ENCODE peak calls at places on chromosome 13, in four cellular contexts. A is cardiac muscle cell, Z is ascending aorta, G is neural progenitor cell. I is an unnamed sample. For H3K4me1, the result is how much of the 10 kb centered on the place peaks cover.

GRCh38 chr13:73599232-73600128 is 534.7 kb downstream of the KLF12 start:
- DNase-seq in Z (no peak), G (no peak), A (no peak), I (no peak)

GRCh38 chr13:31625115-31625514 is 114.2 kb upstream of the RXFP2 start:
- DNase-seq in Z (no peak), G (no peak), A (no peak), I (no peak)

GRCh38 chr13:54637377-54637776 is 1608.8 kb downstream of the OLFM4 start:
- DNase-seq in G (peak), Z (no peak), A (peak), I (no peak)

GRCh38 chr13:109145631-109146030 is 516.2 kb downstream of the MYO16 start:
- DNase-seq in Z (no peak), A (peak), G (peak), I (no peak)

GRCh38 chr13:87680298-87680697 is 9.1 kb downstream of the SLITRK5 start:
- DNase-seq in Z (no peak), G (no peak), A (no peak), I (no peak)

GRCh38 chr13:91241249-91241648 is 106.2 kb upstream of the MIR17HG start:
- DNase-seq in A (no peak), Z (no peak), G (no peak), I (no peak)

GRCh38 chr13:40064723-40065122 is 409.3 kb downstream of the COG6 start:
- DNase-seq in G (no peak), Z (peak), A (no peak), I (peak)

GRCh38 chr13:107210216-107211010 is 642.5 kb upstream of the ARGLU1 start:
- DNase-seq in A (no peak), Z (no peak), G (no peak), I (no peak)

GRCh38 chr13:19156013-19156825 is 25.4 kb downstream of the TUBA3C start:
- DNase-seq in Z (no peak), G (no peak), A (no peak), I (no peak)

GRCh38 chr13:21625366-21625765 is 21.4 kb upstream of the MICU2 start:
- DNase-seq in Z (no peak), A (no peak), G (no peak), I (no peak)

GRCh38 chr13:113410472-113411201 is 42.7 kb downstream of the ADPRHL1 start:
- DNase-seq in A (no peak), G (no peak), Z (peak), I (no peak)

GRCh38 chr13:113746143-113746525 is 12.9 kb upstream of the TMEM255B start:
- DNase-seq in Z (no peak), G (no peak), A (peak), I (no peak)

GRCh38 chr13:74047925-74048324 is 86.3 kb downstream of the KLF12 start:
- DNase-seq in Z (no peak), G (peak), A (peak), I (no peak)

GRCh38 chr13:39956036-39956435 is 300.6 kb downstream of the COG6 start:
- DNase-seq in A (no peak), G (no peak), Z (no peak), I (no peak)

GRCh38 chr13:113319371-113319770 is 22.3 kb downstream of the LAMP1 start:
- DNase-seq in Z (no peak), A (no peak), G (no peak), I (no peak)

GRCh38 chr13:97944396-97945029 is 9.0 kb upstream of the IPO5 start:
- DNase-seq in A (no peak), G (no peak), Z (no peak), I (no peak)

GRCh38 chr13:49821216-49821820 is 28.8 kb upstream of the KPNA3 start:
- DNase-seq in Z (no peak), G (no peak), A (no peak), I (no peak)

GRCh38 chr13:97000295-97000925 is 6.1 kb upstream of the OXGR1 start:
- DNase-seq in G (no peak), A (no peak), Z (no peak), I (no peak)

GRCh38 chr13:67296511-67296910 is 66.4 kb upstream of the PCDH9 start:
- DNase-seq in A (no peak), Z (no peak), G (no peak), I (no peak)

GRCh38 chr13:33281951-33282595 is 3.5 kb downstream of the STARD13 start:
- DNase-seq in Z (no peak), G (no peak), A (no peak), I (peak)

GRCh38 chr13:20815469-20815868 is 41.7 kb upstream of the EEF1AKMT1 start:
- DNase-seq in Z (no peak), A (no peak), G (no peak), I (no peak)

GRCh38 chr13:43303040-43303729 is 279.8 kb downstream of the DNAJC15 start:
- DNase-seq in A (peak), G (peak), Z (no peak), I (no peak)

GRCh38 chr13:92963029-92963428 is 263.6 kb upstream of the GPC6 start:
- DNase-seq in A (no peak), Z (no peak), G (no peak), I (no peak)

GRCh38 chr13:27808866-27809546 is 16.7 kb downstream of the GSX1 start:
- DNase-seq in A (no peak), Z (no peak), G (no peak), I (peak)

GRCh38 chr13:46382224-46382623 is 4.8 kb downstream of the RUBCNL start:
- DNase-seq in G (no peak), Z (no peak), A (no peak), I (no peak)

GRCh38 chr13:102659168-102659713 is 35.6 kb downstream of the METTL21C start:
- DNase-seq in G (no peak), Z (no peak), A (no peak), I (no peak)

GRCh38 chr13:40236566-40237168 is 429.8 kb downstream of the FOXO1 start:
- DNase-seq in A (no peak), G (no peak), Z (peak), I (no peak)

GRCh38 chr13:75739244-75739868 is 103.2 kb downstream of the LMO7 start:
- DNase-seq in Z (no peak), G (no peak), A (no peak), I (no peak)

GRCh38 chr13:21402586-21403307 is 56.4 kb downstream of the ZDHHC20 start:
- DNase-seq in G (no peak), Z (no peak), A (no peak), I (no peak)

GRCh38 chr13:113808058-113808834 is 49.2 kb downstream of the TMEM255B start:
- DNase-seq in Z (no peak), A (no peak), G (no peak), I (no peak)

GRCh38 chr13:111938743-111939142 is 128.2 kb upstream of the SOX1 start:
- DNase-seq in Z (no peak), A (no peak), G (no peak), I (no peak)

GRCh38 chr13:81488021-81488420 is 1147.1 kb upstream of the SPRY2 start:
- DNase-seq in Z (no peak), A (no peak), G (no peak), I (no peak)

GRCh38 chr13:43159007-43159406 is 135.6 kb downstream of the DNAJC15 start:
- DNase-seq in Z (no peak), A (no peak), G (no peak), I (no peak)

GRCh38 chr13:31895687-31896086 is 135.9 kb upstream of the FRY start:
- DNase-seq in Z (no peak), G (no peak), A (no peak), I (no peak)

GRCh38 chr13:74274946-74275345 is 140.7 kb upstream of the KLF12 start:
- DNase-seq in G (no peak), Z (no peak), A (no peak), I (no peak)

GRCh38 chr13:46778095-46778494 is 18.9 kb downstream of the ESD start:
- DNase-seq in Z (no peak), G (no peak), A (no peak), I (no peak)

GRCh38 chr13:111387945-111388600 is 67.6 kb downstream of the TEX29 start:
- DNase-seq in G (no peak), A (no peak), Z (no peak), I (no peak)

GRCh38 chr13:44329909-44330545 is 43.6 kb upstream of the SERP2 start:
- DNase-seq in A (no peak), G (no peak), Z (no peak), I (no peak)

GRCh38 chr13:44334751-44335150 is 38.9 kb upstream of the SERP2 start:
- DNase-seq in G (peak), A (peak), Z (no peak), I (no peak)

GRCh38 chr13:44333950-44334675 is 39.5 kb upstream of the SERP2 start:
- DNase-seq in G (no peak), A (no peak), Z (no peak), I (no peak)

GRCh38 chr13:44331912-44332840 is 41.4 kb upstream of the SERP2 start:
- DNase-seq in A (peak), G (peak), Z (peak), I (no peak)

DNA sequence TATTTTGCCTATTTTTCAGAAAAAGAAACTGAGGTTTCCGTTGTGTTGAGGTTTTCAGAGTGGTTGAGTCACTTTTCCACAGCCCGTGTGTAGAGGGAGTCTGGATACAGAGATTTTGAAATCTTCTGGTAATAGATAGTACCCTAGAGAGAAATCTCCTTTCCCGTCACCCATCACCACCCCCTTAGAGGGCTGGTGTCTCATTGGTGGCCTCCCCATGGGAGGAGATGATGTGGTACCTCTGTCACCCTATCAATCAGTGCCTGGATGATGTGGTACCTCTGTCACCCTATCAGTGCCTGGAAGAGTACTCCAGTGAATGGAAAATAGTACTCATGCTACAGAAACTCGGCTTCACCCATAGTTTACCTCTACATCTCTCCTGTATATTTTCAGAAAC is 42.2 kb upstream of the SERP2 start:
- DNase-seq in G (no peak), A (no peak), Z (no peak), I (no peak)
- H3K27ac ChIP-seq in G (no peak), A (peak), Z (peak), I (no peak)

GRCh38 chr13:99320693-99321481 is 13.7 kb upstream of the GPR183 start:
- DNase-seq in Z (no peak), A (no peak), G (no peak), I (no peak)
- H3K4me1 ChIP-seq in Z (under half), A (under half), G (under half), I (under half)

GRCh38 chr13:105442040-105442439 is 1093.4 kb downstream of the EFNB2 start:
- DNase-seq in G (no peak), A (no peak), Z (no peak), I (no peak)

GRCh38 chr13:105450784-105451183 is 1084.7 kb downstream of the EFNB2 start:
- DNase-seq in G (no peak), Z (no peak), A (no peak), I (no peak)

GRCh38 chr13:105442941-105443340 is 1092.5 kb downstream of the EFNB2 start:
- DNase-seq in G (no peak), A (no peak), Z (no peak), I (peak)

GRCh38 chr13:105445793-105446192 is 1089.7 kb downstream of the EFNB2 start:
- DNase-seq in G (no peak), A (no peak), Z (no peak), I (no peak)

DNA sequence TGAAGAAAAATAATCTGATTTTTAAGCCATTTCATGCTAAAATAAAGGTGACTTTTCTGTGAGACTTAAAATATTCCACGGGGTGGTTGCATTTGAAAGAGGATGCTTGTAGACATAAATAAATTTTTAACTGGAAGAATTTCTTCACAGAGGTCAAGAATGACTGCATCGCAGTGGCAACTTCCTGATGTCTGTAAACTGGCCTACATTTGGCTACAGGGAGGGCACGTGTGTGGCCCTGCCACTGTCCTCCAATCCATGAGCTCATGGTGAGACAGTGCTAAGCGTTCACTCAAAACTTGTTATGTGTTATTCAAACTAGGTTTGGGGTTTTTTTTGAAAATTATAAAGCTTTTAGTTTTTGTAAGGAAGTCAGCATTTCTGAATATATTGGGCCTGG is 1089.3 kb downstream of the EFNB2 start:
- DNase-seq in Z (peak), A (no peak), G (no peak), I (no peak)
- H3K4me3 ChIP-seq in Z (no peak), A (no peak), G (no peak), I (no peak)

DNA sequence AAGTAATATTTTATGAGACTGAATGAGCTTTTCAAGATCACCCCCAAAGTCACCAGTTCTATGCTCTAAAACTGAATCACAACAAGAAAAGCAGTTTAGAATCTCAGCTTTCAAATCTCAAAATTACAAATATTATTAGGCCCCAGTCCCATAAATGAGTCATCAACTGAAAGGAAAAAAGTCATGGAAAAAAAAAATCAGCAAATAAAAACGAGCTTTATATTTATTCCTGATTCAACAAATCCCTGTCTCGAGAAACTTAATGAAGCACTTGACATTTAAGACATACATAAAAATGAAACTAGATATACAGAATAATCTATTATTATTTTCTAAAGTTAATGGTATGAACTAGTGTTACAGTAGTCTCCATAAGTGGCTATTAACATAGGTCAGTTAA is 203.0 kb downstream of the DIAPH3 start:
- DNase-seq in G (no peak), Z (no peak), A (no peak), I (no peak)
- H3K27ac ChIP-seq in G (no peak), Z (no peak), A (no peak), I (no peak)

GRCh38 chr13:51629711-51630575 is 45.7 kb downstream of the WDFY2 start:
- DNase-seq in A (no peak), G (no peak), Z (no peak), I (no peak)
- H3K4me1 ChIP-seq in A (under half), G (under half), Z (under half), I (under half)

DNA sequence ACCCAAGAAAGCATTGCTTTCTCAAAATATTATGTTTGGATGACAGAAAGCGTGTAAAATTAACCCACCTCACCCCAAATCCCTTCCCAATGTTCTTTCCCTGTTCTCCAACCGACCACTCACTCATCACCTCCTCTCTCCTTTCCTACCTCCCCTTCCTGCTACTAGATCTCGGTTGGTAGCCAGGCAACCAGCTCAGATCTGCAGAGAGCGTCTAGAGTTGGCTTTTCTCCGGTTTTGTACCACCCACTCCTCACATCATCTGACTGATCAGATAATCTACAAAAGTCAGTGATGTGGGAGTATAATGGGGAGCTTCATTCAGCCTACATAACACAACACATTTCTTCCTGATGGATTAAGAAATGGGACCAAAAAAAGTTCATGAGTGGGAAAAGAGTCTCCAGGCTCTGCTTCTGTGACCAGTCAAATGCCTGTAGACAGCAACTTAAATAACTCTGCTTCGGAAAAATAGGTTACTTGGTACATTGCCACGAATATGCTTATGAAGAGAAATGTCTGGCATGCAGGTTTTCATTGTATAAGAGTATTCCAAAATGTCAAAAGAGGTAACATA is 279.9 kb downstream of the DCLK1 start:
- DNase-seq in A (no peak), G (no peak), Z (no peak), I (no peak)
- H3K4me3 ChIP-seq in A (no peak), G (no peak), Z (no peak), I (no peak)

DNA sequence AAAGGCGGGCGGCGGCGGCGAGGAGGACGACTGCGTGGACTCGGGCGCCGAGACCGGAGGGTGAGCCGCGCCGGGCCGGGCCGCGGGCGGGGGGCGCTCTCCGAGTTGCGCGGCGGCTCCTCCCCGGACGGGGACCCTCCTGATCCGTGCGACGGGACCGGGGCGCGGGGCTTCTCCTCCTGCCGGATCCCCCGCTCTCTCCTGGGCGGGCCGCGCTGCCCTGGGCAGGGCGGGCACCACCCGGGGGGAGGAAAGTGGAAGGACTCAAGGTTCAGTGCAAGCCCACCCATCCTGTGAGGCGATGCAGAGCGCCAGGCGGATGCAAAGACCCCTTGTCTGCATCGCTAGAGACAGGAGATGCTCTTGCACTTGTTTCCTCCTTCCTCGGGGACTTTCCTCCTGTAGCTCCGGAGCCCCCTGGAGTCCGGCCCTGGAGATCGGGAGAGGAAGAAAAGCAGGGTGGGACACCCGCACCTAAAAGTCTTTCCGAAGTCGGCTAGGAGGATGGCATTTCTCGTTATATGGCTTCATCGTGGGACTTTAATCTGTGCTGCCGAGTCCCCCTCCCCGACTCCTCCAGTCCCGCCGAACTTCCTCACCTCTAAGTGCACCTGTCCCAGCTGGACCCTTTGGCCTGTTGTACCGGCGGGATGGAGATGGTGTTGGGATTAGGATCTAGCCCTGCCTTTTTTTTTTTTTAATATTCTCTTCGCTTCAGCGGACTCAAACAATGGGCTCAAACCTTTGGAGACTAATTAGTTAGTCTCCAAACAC is 499 bp downstream of the FAM124A start:
- DNase-seq in Z (no peak), G (peak), A (peak), I (no peak)
- H3K27ac ChIP-seq in Z (no peak), G (peak), A (no peak), I (no peak)

GRCh38 chr13:45242070-45242469 is 41.2 kb upstream of the KCTD4 start:
- DNase-seq in G (no peak), A (peak), Z (no peak), I (no peak)
- H3K4me1 ChIP-seq in G (under half), A (under half), Z (under half), I (half or more)

DNA sequence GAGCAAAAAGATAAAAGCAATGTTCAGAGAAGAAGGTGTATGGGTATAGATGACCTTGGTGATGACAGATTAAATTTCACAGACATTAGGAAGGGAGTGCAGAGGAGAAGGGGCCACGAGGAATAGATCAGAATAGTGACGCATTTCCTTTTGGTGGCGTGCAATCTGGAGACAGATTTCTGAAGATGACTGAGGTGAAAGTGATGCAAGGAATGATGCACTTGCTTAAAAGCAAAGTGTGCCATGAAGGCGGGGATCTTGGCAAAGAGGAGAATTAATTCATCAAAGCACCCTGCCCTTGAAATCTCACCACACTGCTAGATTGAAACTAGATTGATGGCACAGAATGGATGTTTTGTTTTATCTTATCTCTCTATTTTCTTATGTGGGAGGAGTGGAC is 202.4 kb downstream of the ITGBL1 start:
- DNase-seq in Z (no peak), G (no peak), A (no peak), I (no peak)
- H3K4me3 ChIP-seq in Z (no peak), G (no peak), A (no peak), I (no peak)

GRCh38 chr13:24159921-24160324 is 597 bp upstream of the SPATA13 start:
- DNase-seq in G (peak), Z (no peak), A (no peak), I (no peak)
- H3K27ac ChIP-seq in G (no peak), Z (peak), A (peak), I (no peak)

I was measured in keratinocyte.